ENCODE peak calls at places on chromosomes 7 and 10, in eight cellular contexts. One of them, this sample, is unnamed.

GRCh38 chr7:44646176-44646920 is 39.9 kb downstream of the OGDH start:
- DNase-seq in Calu3: no peak
- DNase-seq in CD8-positive, alpha-beta T cell: no peak
- DNase-seq in AG04449: no peak
- DNase-seq in epithelial cell of esophagus: no peak
- DNase-seq in lower lobe of right lung: no peak
- DNase-seq in nephron progenitor cell: no peak
- DNase-seq in left ventricle myocardium inferior: no peak
- DNase-seq in this sample: no peak

GRCh38 chr7:138992052-138992531 is 10.9 kb upstream of the KIAA1549 start:
- DNase-seq in CD8-positive, alpha-beta T cell: no peak
- DNase-seq in epithelial cell of esophagus: no peak
- DNase-seq in lower lobe of right lung: no peak
- DNase-seq in left ventricle myocardium inferior: no peak
- DNase-seq in nephron progenitor cell: no peak
- DNase-seq in Calu3: no peak
- DNase-seq in AG04449: peak
- DNase-seq in this sample: no peak

GRCh38 chr10:115171392-115171960 is 78.3 kb downstream of the ATRNL1 start:
- DNase-seq in Calu3: no peak
- DNase-seq in CD8-positive, alpha-beta T cell: no peak
- DNase-seq in left ventricle myocardium inferior: no peak
- DNase-seq in AG04449: no peak
- DNase-seq in nephron progenitor cell: no peak
- DNase-seq in lower lobe of right lung: no peak
- DNase-seq in epithelial cell of esophagus: peak
- DNase-seq in this sample: no peak

GRCh38 chr7:106568680-106569499 is 92.1 kb downstream of the CCDC71L start:
- DNase-seq in epithelial cell of esophagus: peak
- DNase-seq in nephron progenitor cell: no peak
- DNase-seq in CD8-positive, alpha-beta T cell: no peak
- DNase-seq in lower lobe of right lung: no peak
- DNase-seq in AG04449: peak
- DNase-seq in left ventricle myocardium inferior: no peak
- DNase-seq in Calu3: peak
- DNase-seq in this sample: no peak

GRCh38 chr7:30202671-30203070 is 67.9 kb downstream of the MTURN start:
- DNase-seq in left ventricle myocardium inferior: no peak
- DNase-seq in CD8-positive, alpha-beta T cell: no peak
- DNase-seq in nephron progenitor cell: no peak
- DNase-seq in Calu3: no peak
- DNase-seq in epithelial cell of esophagus: no peak
- DNase-seq in AG04449: no peak
- DNase-seq in lower lobe of right lung: no peak
- DNase-seq in this sample: no peak

GRCh38 chr7:2037301-2037804 is 195.4 kb downstream of the MAD1L1 start:
- DNase-seq in epithelial cell of esophagus: no peak
- DNase-seq in nephron progenitor cell: no peak
- DNase-seq in Calu3: no peak
- DNase-seq in left ventricle myocardium inferior: peak
- DNase-seq in AG04449: no peak
- DNase-seq in CD8-positive, alpha-beta T cell: no peak
- DNase-seq in lower lobe of right lung: peak
- DNase-seq in this sample: no peak

GRCh38 chr7:23604296-23604640 is 7.1 kb downstream of the CCDC126 start:
- DNase-seq in CD8-positive, alpha-beta T cell: no peak
- DNase-seq in Calu3: no peak
- DNase-seq in lower lobe of right lung: no peak
- DNase-seq in nephron progenitor cell: no peak
- DNase-seq in epithelial cell of esophagus: peak
- DNase-seq in left ventricle myocardium inferior: no peak
- DNase-seq in AG04449: no peak
- DNase-seq in this sample: no peak

GRCh38 chr7:104982308-104982755 is 31.7 kb upstream of the KMT2E start:
- DNase-seq in lower lobe of right lung: no peak
- DNase-seq in AG04449: no peak
- DNase-seq in epithelial cell of esophagus: no peak
- DNase-seq in left ventricle myocardium inferior: no peak
- DNase-seq in CD8-positive, alpha-beta T cell: no peak
- DNase-seq in nephron progenitor cell: no peak
- DNase-seq in Calu3: no peak
- DNase-seq in this sample: no peak

GRCh38 chr7:43570688-43571365 is 12.1 kb upstream of the STK17A start:
- DNase-seq in nephron progenitor cell: no peak
- DNase-seq in Calu3: no peak
- DNase-seq in left ventricle myocardium inferior: no peak
- DNase-seq in AG04449: no peak
- DNase-seq in CD8-positive, alpha-beta T cell: no peak
- DNase-seq in lower lobe of right lung: no peak
- DNase-seq in epithelial cell of esophagus: peak
- DNase-seq in this sample: peak

GRCh38 chr7:2631924-2632716 is at the start of gene TTYH3:
- DNase-seq in left ventricle myocardium inferior: no peak
- DNase-seq in AG04449: no peak
- DNase-seq in nephron progenitor cell: no peak
- DNase-seq in CD8-positive, alpha-beta T cell: no peak
- DNase-seq in epithelial cell of esophagus: no peak
- DNase-seq in Calu3: no peak
- DNase-seq in lower lobe of right lung: peak
- DNase-seq in this sample: no peak

GRCh38 chr7:90530263-90530662 is 60.8 kb downstream of the PTTG1IP2 start:
- DNase-seq in epithelial cell of esophagus: peak
- DNase-seq in left ventricle myocardium inferior: no peak
- DNase-seq in lower lobe of right lung: no peak
- DNase-seq in CD8-positive, alpha-beta T cell: no peak
- DNase-seq in Calu3: no peak
- DNase-seq in nephron progenitor cell: no peak
- DNase-seq in AG04449: no peak
- DNase-seq in this sample: no peak

GRCh38 chr7:44819292-44819691 is 22.8 kb downstream of the PPIA start:
- DNase-seq in left ventricle myocardium inferior: no peak
- DNase-seq in Calu3: no peak
- DNase-seq in epithelial cell of esophagus: no peak
- DNase-seq in CD8-positive, alpha-beta T cell: no peak
- DNase-seq in AG04449: no peak
- DNase-seq in nephron progenitor cell: no peak
- DNase-seq in lower lobe of right lung: no peak
- DNase-seq in this sample: no peak

GRCh38 chr7:99267530-99268360 is 4.9 kb upstream of the MYH16 start:
- DNase-seq in lower lobe of right lung: no peak
- DNase-seq in nephron progenitor cell: no peak
- DNase-seq in AG04449: peak
- DNase-seq in CD8-positive, alpha-beta T cell: no peak
- DNase-seq in epithelial cell of esophagus: peak
- DNase-seq in left ventricle myocardium inferior: no peak
- DNase-seq in Calu3: peak
- DNase-seq in this sample: no peak

GRCh38 chr10:21021843-21022594 is 124.9 kb upstream of the NEBL start:
- DNase-seq in epithelial cell of esophagus: no peak
- DNase-seq in CD8-positive, alpha-beta T cell: no peak
- DNase-seq in lower lobe of right lung: no peak
- DNase-seq in nephron progenitor cell: no peak
- DNase-seq in AG04449: no peak
- DNase-seq in Calu3: no peak
- DNase-seq in left ventricle myocardium inferior: no peak
- DNase-seq in this sample: no peak

GRCh38 chr10:21015838-21016237 is 118.7 kb upstream of the NEBL start:
- DNase-seq in epithelial cell of esophagus: no peak
- DNase-seq in AG04449: no peak
- DNase-seq in CD8-positive, alpha-beta T cell: no peak
- DNase-seq in Calu3: no peak
- DNase-seq in left ventricle myocardium inferior: no peak
- DNase-seq in nephron progenitor cell: no peak
- DNase-seq in lower lobe of right lung: no peak
- DNase-seq in this sample: no peak

GRCh38 chr10:21022821-21023220 is 125.7 kb upstream of the NEBL start:
- DNase-seq in Calu3: no peak
- DNase-seq in nephron progenitor cell: no peak
- DNase-seq in AG04449: no peak
- DNase-seq in epithelial cell of esophagus: peak
- DNase-seq in lower lobe of right lung: no peak
- DNase-seq in CD8-positive, alpha-beta T cell: no peak
- DNase-seq in left ventricle myocardium inferior: no peak
- DNase-seq in this sample: no peak

GRCh38 chr10:21021231-21021630 is 124.1 kb upstream of the NEBL start:
- DNase-seq in nephron progenitor cell: no peak
- DNase-seq in AG04449: no peak
- DNase-seq in left ventricle myocardium inferior: no peak
- DNase-seq in epithelial cell of esophagus: no peak
- DNase-seq in Calu3: no peak
- DNase-seq in lower lobe of right lung: no peak
- DNase-seq in CD8-positive, alpha-beta T cell: no peak
- DNase-seq in this sample: no peak

GRCh38 chr10:21020545-21020944 is 123.4 kb upstream of the NEBL start:
- DNase-seq in CD8-positive, alpha-beta T cell: no peak
- DNase-seq in Calu3: peak
- DNase-seq in epithelial cell of esophagus: peak
- DNase-seq in lower lobe of right lung: no peak
- DNase-seq in AG04449: no peak
- DNase-seq in nephron progenitor cell: peak
- DNase-seq in left ventricle myocardium inferior: no peak
- DNase-seq in this sample: peak
- TF ChIP-seq CTCF in CD8-positive, alpha-beta T cell: no peak
- TF ChIP-seq CTCF in Calu3: peak
- TF ChIP-seq CTCF in epithelial cell of esophagus: peak
- TF ChIP-seq CTCF in lower lobe of right lung: no peak
- TF ChIP-seq CTCF in AG04449: peak
- TF ChIP-seq CTCF in nephron progenitor cell: no peak
- TF ChIP-seq CTCF in left ventricle myocardium inferior: peak
- TF ChIP-seq CTCF in this sample: peak

GRCh38 chr7:7665031-7665430 is 24.5 kb downstream of the UMAD1 start:
- DNase-seq in CD8-positive, alpha-beta T cell: no peak
- DNase-seq in AG04449: no peak
- DNase-seq in lower lobe of right lung: no peak
- DNase-seq in Calu3: no peak
- DNase-seq in left ventricle myocardium inferior: no peak
- DNase-seq in nephron progenitor cell: no peak
- DNase-seq in epithelial cell of esophagus: no peak
- DNase-seq in this sample: no peak

GRCh38 chr7:7664344-7664743 is 23.8 kb downstream of the UMAD1 start:
- DNase-seq in lower lobe of right lung: no peak
- DNase-seq in epithelial cell of esophagus: no peak
- DNase-seq in AG04449: no peak
- DNase-seq in Calu3: no peak
- DNase-seq in CD8-positive, alpha-beta T cell: no peak
- DNase-seq in nephron progenitor cell: no peak
- DNase-seq in left ventricle myocardium inferior: no peak
- DNase-seq in this sample: no peak

GRCh38 chr7:7667187-7667586 is 26.6 kb downstream of the UMAD1 start:
- DNase-seq in nephron progenitor cell: no peak
- DNase-seq in Calu3: no peak
- DNase-seq in epithelial cell of esophagus: no peak
- DNase-seq in AG04449: no peak
- DNase-seq in left ventricle myocardium inferior: no peak
- DNase-seq in CD8-positive, alpha-beta T cell: no peak
- DNase-seq in lower lobe of right lung: no peak
- DNase-seq in this sample: no peak

GRCh38 chr7:7662527-7662926 is 22.0 kb downstream of the UMAD1 start:
- DNase-seq in Calu3: no peak
- DNase-seq in nephron progenitor cell: no peak
- DNase-seq in epithelial cell of esophagus: peak
- DNase-seq in left ventricle myocardium inferior: no peak
- DNase-seq in lower lobe of right lung: no peak
- DNase-seq in AG04449: no peak
- DNase-seq in CD8-positive, alpha-beta T cell: no peak
- DNase-seq in this sample: no peak
- TF ChIP-seq CTCF in Calu3: no peak
- TF ChIP-seq CTCF in nephron progenitor cell: peak
- TF ChIP-seq CTCF in epithelial cell of esophagus: peak
- TF ChIP-seq CTCF in left ventricle myocardium inferior: peak
- TF ChIP-seq CTCF in lower lobe of right lung: no peak
- TF ChIP-seq CTCF in AG04449: peak
- TF ChIP-seq CTCF in CD8-positive, alpha-beta T cell: no peak
- TF ChIP-seq CTCF in this sample: no peak

GRCh38 chr10:113820507-113820906 is 33.4 kb downstream of the DCLRE1A start:
- DNase-seq in Calu3: no peak
- DNase-seq in nephron progenitor cell: peak
- DNase-seq in epithelial cell of esophagus: no peak
- DNase-seq in lower lobe of right lung: no peak
- DNase-seq in left ventricle myocardium inferior: no peak
- DNase-seq in AG04449: no peak
- DNase-seq in CD8-positive, alpha-beta T cell: no peak
- DNase-seq in this sample: no peak
- TF ChIP-seq CTCF in Calu3: no peak
- TF ChIP-seq CTCF in nephron progenitor cell: peak
- TF ChIP-seq CTCF in epithelial cell of esophagus: no peak
- TF ChIP-seq CTCF in lower lobe of right lung: no peak
- TF ChIP-seq CTCF in left ventricle myocardium inferior: no peak
- TF ChIP-seq CTCF in AG04449: no peak
- TF ChIP-seq CTCF in CD8-positive, alpha-beta T cell: no peak
- TF ChIP-seq CTCF in this sample: no peak

DNA sequence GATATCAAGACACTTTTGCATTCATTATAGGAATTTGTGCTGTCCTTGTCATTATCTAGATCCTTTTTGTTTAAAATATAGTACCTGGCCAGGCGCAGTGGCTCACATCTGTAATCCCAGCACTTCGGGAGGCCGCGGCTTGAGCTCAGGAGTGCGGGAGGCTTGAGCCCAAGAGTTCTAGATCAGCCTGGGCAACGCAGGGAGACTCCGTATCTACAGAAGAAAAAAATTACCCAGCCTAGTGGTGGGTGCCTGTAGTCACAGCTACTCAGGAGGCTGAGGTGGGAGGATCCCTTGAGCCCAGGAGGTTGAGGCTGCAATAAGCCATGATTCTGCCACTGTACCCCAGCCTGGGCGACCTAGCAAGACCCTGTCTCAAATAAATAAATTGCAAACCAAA is 621 bp upstream of the MORN4 start:
- DNase-seq in lower lobe of right lung: no peak
- DNase-seq in nephron progenitor cell: no peak
- DNase-seq in AG04449: no peak
- DNase-seq in Calu3: peak
- DNase-seq in CD8-positive, alpha-beta T cell: no peak
- DNase-seq in epithelial cell of esophagus: peak
- DNase-seq in left ventricle myocardium inferior: no peak
- DNase-seq in this sample: no peak
- TF ChIP-seq CTCF in lower lobe of right lung: peak
- TF ChIP-seq CTCF in nephron progenitor cell: no peak
- TF ChIP-seq CTCF in AG04449: no peak
- TF ChIP-seq CTCF in Calu3: no peak
- TF ChIP-seq CTCF in CD8-positive, alpha-beta T cell: no peak
- TF ChIP-seq CTCF in epithelial cell of esophagus: peak
- TF ChIP-seq CTCF in left ventricle myocardium inferior: peak
- TF ChIP-seq CTCF in this sample: no peak

GRCh38 chr7:27269455-27269854 is 26.9 kb downstream of the EVX1 start:
- DNase-seq in nephron progenitor cell: no peak
- DNase-seq in epithelial cell of esophagus: no peak
- DNase-seq in left ventricle myocardium inferior: no peak
- DNase-seq in lower lobe of right lung: no peak
- DNase-seq in Calu3: no peak
- DNase-seq in AG04449: no peak
- DNase-seq in CD8-positive, alpha-beta T cell: no peak
- DNase-seq in this sample: no peak
- TF ChIP-seq CTCF in nephron progenitor cell: no peak
- TF ChIP-seq CTCF in epithelial cell of esophagus: no peak
- TF ChIP-seq CTCF in left ventricle myocardium inferior: no peak
- TF ChIP-seq CTCF in lower lobe of right lung: no peak
- TF ChIP-seq CTCF in Calu3: no peak
- TF ChIP-seq CTCF in AG04449: no peak
- TF ChIP-seq CTCF in CD8-positive, alpha-beta T cell: no peak
- TF ChIP-seq CTCF in this sample: no peak

This sample was measured in GM10248.